ENCODE peak calls at places on chromosomes 12 and 14, in ten cellular contexts. R is GM23338; U is memory B cell; V is lower lobe of right lung; W is amniotic stem cell; I is activated CD4-positive, alpha-beta T cell treated with anti-CD3 and anti-CD28 coated beads, Interleukin-2, amount 50 U/mL, for 48 hours; F is hypothalamus; Z is DMS153; N is HuH-7; H is heart right ventricle. Q is an unnamed sample.
A peak's percentile ranks its signal among the peaks of the same experiment; 100 is the strongest.

GRCh38 chr14:51823706-51824105 is 36.7 kb upstream of the GNG2 start:
- DNase-seq in R (no peak), U (no peak), V (no peak), W (no peak), I (no peak), F (no peak), Z (no peak), N (no peak), H (no peak), Q (no peak)

GRCh38 chr14:78975734-78976133 is 805.6 kb downstream of the NRXN3 start:
- DNase-seq in R (no peak), U (no peak), V (no peak), W (no peak), I (no peak), F (no peak), Z (no peak), N (no peak), H (no peak), Q (no peak)

GRCh38 chr12:47753021-47754001 is 5.4 kb downstream of the RAPGEF3 start:
- DNase-seq in R (peak; percentile 87), U (no peak), V (peak; percentile 90), W (no peak), I (no peak), F (peak; percentile 23), Z (peak; percentile 32), N (no peak), H (peak; percentile 87), Q (no peak)

GRCh38 chr12:111298583-111299436 is 70.1 kb downstream of the PHETA1 start:
- DNase-seq in R (peak; percentile 91), U (peak; percentile 32), V (no peak), W (peak; percentile 22), I (peak; percentile 61), F (peak; percentile 4), Z (no peak), N (peak; percentile 80), H (peak; percentile 35), Q (peak; percentile 30)

GRCh38 chr14:106619618-106620017 is 1093.2 kb downstream of the TMEM121 start:
- DNase-seq in R (no peak), U (no peak), V (no peak), W (no peak), I (no peak), F (no peak), Z (no peak), N (no peak), H (no peak), Q (no peak)

GRCh38 chr12:130281157-130281799 is 56.4 kb upstream of the PIWIL1 start:
- DNase-seq in R (peak; percentile 61), U (no peak), V (no peak), W (no peak), I (peak; percentile 34), F (no peak), Z (no peak), N (peak; percentile 39), H (peak; percentile 18), Q (peak; percentile 23)

GRCh38 chr12:57270966-57271470 is 20.0 kb upstream of the STAC3 start:
- DNase-seq in R (peak; percentile 73), U (no peak), V (no peak), W (no peak), I (no peak), F (no peak), Z (no peak), N (no peak), H (no peak), Q (no peak)

GRCh38 chr14:101077511-101078074 is 174.1 kb upstream of the RTL1 start:
- DNase-seq in R (peak; percentile 82), U (no peak), V (no peak), W (no peak), I (no peak), F (no peak), Z (no peak), N (no peak), H (no peak), Q (no peak)

GRCh38 chr14:38139926-38140325 is 67.8 kb upstream of the SSTR1 start:
- DNase-seq in R (no peak), U (no peak), V (no peak), W (no peak), I (no peak), F (no peak), Z (no peak), N (no peak), H (no peak), Q (no peak)

GRCh38 chr12:100574262-100575074 is 984 bp downstream of the GAS2L3 start:
- DNase-seq in R (peak; percentile 42), U (no peak), V (peak; percentile 49), W (no peak), I (no peak), F (no peak), Z (no peak), N (no peak), H (peak; percentile 15), Q (no peak)

Q was measured in CD4-positive, alpha-beta memory T cell.